ENCODE peak calls at places on chromosomes 16 and 17, in seven cellular contexts. N, H, M, A, C, J and O are unnamed samples.

GRCh38 chr16:69005641-69006355 is 99.7 kb upstream of the HAS3 start:
- DNase-seq in N (peak; percentile 52), J (no peak), M (no peak), H (no peak), C (no peak), A (no peak), O (no peak)

GRCh38 chr16:1331712-1332617 is 1.5 kb upstream of the BAIAP3 start:
- DNase-seq in N (peak; percentile 39), H (peak; percentile 84), J (no peak), A (peak; percentile 83), M (no peak), C (peak; percentile 86), O (peak; percentile 97)

GRCh38 chr16:82694239-82694874 is 67.6 kb downstream of the CDH13 start:
- DNase-seq in N (no peak), H (no peak), A (no peak), C (no peak), J (no peak), M (no peak), O (no peak)

GRCh38 chr17:7204828-7205461 is 14.7 kb downstream of the DLG4 start:
- DNase-seq in J (peak; percentile 93), N (peak; percentile 67), H (peak; percentile 83), M (peak; percentile 92), C (peak; percentile 94), A (peak; percentile 73), O (peak; percentile 96)

GRCh38 chr17:50115744-50116143 is 14.2 kb downstream of the SAMD14 start:
- DNase-seq in A (no peak), C (no peak), J (no peak), H (no peak), M (no peak), N (no peak), O (no peak)

GRCh38 chr16:56625943-56626654 is 518 bp downstream of the MT1E start:
- DNase-seq in J (peak; percentile 75), A (no peak), C (peak; percentile 91), N (no peak), H (peak; percentile 76), M (peak; percentile 76), O (peak; percentile 66)

GRCh38 chr17:42681976-42682375 is 333 bp upstream of the CCR10 start:
- DNase-seq in H (no peak), M (no peak), J (no peak), N (no peak), A (no peak), C (no peak), O (no peak)

GRCh38 chr16:50371936-50372595 is 3.3 kb upstream of the BRD7 start:
- DNase-seq in A (no peak), H (peak; percentile 28), J (peak; percentile 23), C (no peak), M (no peak), N (no peak), O (no peak)

GRCh38 chr17:72705905-72706395 is 386.5 kb downstream of the SLC39A11 start:
- DNase-seq in A (no peak), N (no peak), C (no peak), J (no peak), H (no peak), M (no peak), O (no peak)

GRCh38 chr17:73841431-73842060 is 197.3 kb upstream of the SDK2 start:
- DNase-seq in C (no peak), M (no peak), H (no peak), N (no peak), J (no peak), A (no peak), O (no peak)

GRCh38 chr17:61254894-61255293 is 144.7 kb upstream of the TBX2 start:
- DNase-seq in H (no peak), J (no peak), C (no peak), A (no peak), M (no peak), N (no peak), O (no peak)

GRCh38 chr17:3724373-3725077 is 822 bp downstream of the HASPIN start:
- DNase-seq in M (no peak), J (no peak), C (no peak), A (no peak), N (no peak), H (no peak), O (no peak)

GRCh38 chr17:66552381-66552780 is 250.0 kb downstream of the PRKCA start:
- DNase-seq in N (no peak), A (no peak), J (no peak), C (no peak), H (no peak), M (no peak), O (no peak)

GRCh38 chr17:31511176-31511540 is 119.7 kb downstream of the RAB11FIP4 start:
- DNase-seq in C (no peak), H (peak; percentile 72), J (no peak), A (peak; percentile 94), N (no peak), M (no peak), O (no peak)

GRCh38 chr17:77054926-77055325 is 85.8 kb upstream of the SEC14L1 start:
- DNase-seq in H (no peak), A (no peak), M (no peak), J (no peak), C (no peak), N (no peak), O (no peak)

GRCh38 chr16:12176051-12176450 is 199.5 kb downstream of the SNX29 start:
- DNase-seq in M (no peak), C (no peak), H (no peak), N (no peak), J (no peak), A (no peak), O (no peak)

GRCh38 chr16:73753931-73754330 is 542.7 kb upstream of the PSMD7 start:
- DNase-seq in H (no peak), N (no peak), A (no peak), J (no peak), M (no peak), C (no peak), O (no peak)

GRCh38 chr17:81652901-81653771 is 3.2 kb downstream of the PDE6G start:
- DNase-seq in H (no peak), C (peak; percentile 65), N (no peak), A (no peak), M (no peak), J (no peak), O (no peak)

GRCh38 chr17:73757324-73757942 is 113.2 kb upstream of the SDK2 start:
- DNase-seq in A (no peak), H (no peak), J (no peak), M (no peak), C (no peak), N (no peak), O (no peak)

GRCh38 chr16:49883111-49883829 is 27.4 kb upstream of the ZNF423 start:
- DNase-seq in H (no peak), A (no peak), M (no peak), N (no peak), J (no peak), C (no peak), O (no peak)

GRCh38 chr17:4648741-4649140 is 7.3 kb upstream of the ALOX15 start:
- DNase-seq in J (no peak), M (no peak), N (no peak), A (no peak), C (no peak), H (no peak), O (no peak)

GRCh38 chr17:9230346-9230745 is 209.0 kb downstream of the NTN1 start:
- DNase-seq in M (no peak), C (no peak), N (no peak), A (no peak), J (no peak), H (no peak), O (no peak)

GRCh38 chr17:9228408-9229159 is 207.3 kb downstream of the NTN1 start:
- DNase-seq in M (peak; percentile 62), A (no peak), J (no peak), N (no peak), C (no peak), H (no peak), O (no peak)

GRCh38 chr17:9229826-9230201 is 208.5 kb downstream of the NTN1 start:
- DNase-seq in M (no peak), N (no peak), H (no peak), C (no peak), A (no peak), J (no peak), O (no peak)

GRCh38 chr17:9227819-9228407 is 206.6 kb downstream of the NTN1 start:
- DNase-seq in A (no peak), M (no peak), J (no peak), H (no peak), C (no peak), N (no peak), O (no peak)

DNA sequence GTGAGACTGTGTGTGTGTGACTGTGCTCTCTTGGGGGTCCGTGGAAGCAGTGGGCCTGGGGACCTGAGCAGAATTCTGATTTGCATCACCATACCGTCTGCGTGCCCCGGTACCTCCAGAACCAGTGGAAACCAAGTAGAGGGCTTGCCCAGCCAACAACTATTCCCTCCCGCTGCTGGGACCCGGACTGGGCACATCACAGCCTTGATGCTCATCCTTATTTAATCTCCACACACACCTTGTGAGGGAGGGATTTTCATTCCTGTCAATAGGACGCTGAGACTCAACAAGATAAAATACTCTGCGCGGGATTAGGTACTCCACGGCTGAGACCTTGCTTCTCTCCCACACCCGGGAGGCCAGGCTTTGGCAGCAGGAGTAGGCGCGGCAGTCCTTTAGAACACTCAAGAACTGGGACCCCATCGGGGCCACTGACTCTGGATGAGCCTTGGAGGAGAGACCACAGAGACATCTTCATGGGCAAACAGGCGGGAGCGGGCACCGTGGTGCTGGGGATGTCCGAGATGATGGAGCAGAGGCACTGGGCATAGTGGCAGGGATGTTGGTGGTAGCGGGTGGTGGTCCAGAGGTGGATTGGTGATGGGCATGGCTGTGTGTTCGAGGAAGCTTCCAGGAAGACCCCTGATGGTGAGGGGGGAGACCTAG is 208.0 kb downstream of the NTN1 start:
- DNase-seq in M (no peak), J (no peak), N (no peak), C (no peak), H (no peak), A (no peak), O (no peak)
- TF ChIP-seq POLR2A in M (no peak), J (no peak), N (no peak), C (no peak), H (no peak), A (no peak), O (no peak)

GRCh38 chr17:55177159-55177913 is 87.4 kb upstream of the HLF start:
- DNase-seq in J (no peak), M (no peak), C (no peak), N (no peak), H (peak; percentile 16), A (no peak), O (no peak)
- TF ChIP-seq CTCF in J (no peak), M (no peak), C (no peak), N (no peak), H (no peak), A (no peak), O (no peak)

DNA sequence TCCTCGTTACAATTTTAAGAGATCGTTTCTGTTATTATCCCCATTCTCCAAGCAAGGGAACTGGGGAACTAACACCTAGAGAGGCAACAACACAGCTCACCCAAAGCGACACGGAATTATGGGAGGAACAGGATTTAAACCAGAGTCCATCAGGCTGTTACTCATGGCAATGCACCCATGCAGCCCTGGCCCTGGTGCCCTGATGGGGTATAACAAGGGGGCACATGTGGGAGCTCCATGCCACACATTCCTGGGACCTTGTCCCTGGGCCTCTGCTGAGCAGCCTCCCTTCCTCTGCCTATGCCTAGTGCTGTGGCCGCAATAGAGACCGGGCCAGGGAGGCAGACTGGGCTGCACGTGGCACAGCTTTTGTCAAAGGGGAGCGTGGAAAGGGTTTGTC is 13.3 kb upstream of the RCVRN start:
- DNase-seq in H (no peak), M (no peak), A (no peak), C (no peak), N (no peak), J (no peak), O (no peak)
- H3K36me3 ChIP-seq in H (no peaks in the 10 kb centered on the region), M (no peaks in the 10 kb centered on the region), A (no peaks in the 10 kb centered on the region), C (no peaks in the 10 kb centered on the region), N (no peaks in the 10 kb centered on the region), J (no peaks in the 10 kb centered on the region), O (peaks cover 7% of the 10 kb centered on the region)

GRCh38 chr16:28607116-28607623 is 2.7 kb downstream of the SULT1A1 start:
- DNase-seq in H (no peak), N (no peak), M (no peak), C (peak; percentile 59), J (peak; percentile 1), A (peak; percentile 34), O (no peak)
- TF ChIP-seq POLR2A in H (no peak), N (no peak), M (no peak), C (no peak), J (no peak), A (no peak), O (no peak)